ENCODE peak calls at places on chromosomes 1 and 21, in nine cellular contexts. One of them, this sample, is unnamed.

GRCh38 chr1:6820899-6821298 is 35.6 kb downstream of the CAMTA1 start:
- DNase-seq in right lobe of liver: no peak
- DNase-seq in HL-60: no peak
- DNase-seq in tibial nerve: no peak
- DNase-seq in tibial artery: no peak
- DNase-seq in GM12878: peak; percentile 27
- DNase-seq in heart left ventricle: no peak
- DNase-seq in sigmoid colon: no peak
- DNase-seq in substantia nigra: no peak
- DNase-seq in this sample: no peak

GRCh38 chr1:209250970-209251636 is 332.4 kb upstream of the CAMK1G start:
- DNase-seq in right lobe of liver: no peak
- DNase-seq in HL-60: no peak
- DNase-seq in tibial nerve: no peak
- DNase-seq in tibial artery: no peak
- DNase-seq in GM12878: no peak
- DNase-seq in heart left ventricle: no peak
- DNase-seq in sigmoid colon: no peak
- DNase-seq in substantia nigra: no peak
- DNase-seq in this sample: no peak

GRCh38 chr1:54230507-54231339 is 30.8 kb downstream of the MRPL37 start:
- DNase-seq in right lobe of liver: no peak
- DNase-seq in HL-60: no peak
- DNase-seq in tibial nerve: no peak
- DNase-seq in tibial artery: no peak
- DNase-seq in GM12878: no peak
- DNase-seq in heart left ventricle: no peak
- DNase-seq in sigmoid colon: no peak
- DNase-seq in substantia nigra: no peak
- DNase-seq in this sample: no peak

GRCh38 chr1:214615871-214616270 is 12.9 kb downstream of the CENPF start:
- DNase-seq in right lobe of liver: no peak
- DNase-seq in HL-60: no peak
- DNase-seq in tibial nerve: no peak
- DNase-seq in tibial artery: no peak
- DNase-seq in GM12878: no peak
- DNase-seq in heart left ventricle: no peak
- DNase-seq in sigmoid colon: no peak
- DNase-seq in substantia nigra: no peak
- DNase-seq in this sample: no peak

GRCh38 chr1:19477284-19478240 is 7.8 kb downstream of the CAPZB start:
- DNase-seq in right lobe of liver: no peak
- DNase-seq in HL-60: peak; percentile 87
- DNase-seq in tibial nerve: no peak
- DNase-seq in tibial artery: no peak
- DNase-seq in GM12878: peak; percentile 74
- DNase-seq in heart left ventricle: peak; percentile 47
- DNase-seq in sigmoid colon: no peak
- DNase-seq in substantia nigra: no peak
- DNase-seq in this sample: peak; percentile 76

GRCh38 chr1:94592566-94592920 is 51.0 kb upstream of the F3 start:
- DNase-seq in right lobe of liver: no peak
- DNase-seq in HL-60: no peak
- DNase-seq in tibial nerve: no peak
- DNase-seq in tibial artery: no peak
- DNase-seq in GM12878: no peak
- DNase-seq in heart left ventricle: no peak
- DNase-seq in sigmoid colon: no peak
- DNase-seq in substantia nigra: no peak
- DNase-seq in this sample: no peak

GRCh38 chr1:228150458-228151169 is 884 bp downstream of the GJC2 start:
- DNase-seq in right lobe of liver: peak; percentile 22
- DNase-seq in HL-60: no peak
- DNase-seq in tibial nerve: peak; percentile 53
- DNase-seq in tibial artery: peak; percentile 35
- DNase-seq in GM12878: no peak
- DNase-seq in heart left ventricle: peak; percentile 79
- DNase-seq in sigmoid colon: peak; percentile 95
- DNase-seq in substantia nigra: peak; percentile 51
- DNase-seq in this sample: no peak

GRCh38 chr1:214451591-214451990 is 99.8 kb downstream of the PTPN14 start:
- DNase-seq in right lobe of liver: no peak
- DNase-seq in HL-60: no peak
- DNase-seq in tibial nerve: no peak
- DNase-seq in tibial artery: no peak
- DNase-seq in GM12878: no peak
- DNase-seq in heart left ventricle: no peak
- DNase-seq in sigmoid colon: no peak
- DNase-seq in substantia nigra: no peak
- DNase-seq in this sample: no peak

GRCh38 chr1:225426395-225427248 is 1.2 kb downstream of the LBR start:
- DNase-seq in right lobe of liver: peak; percentile 59
- DNase-seq in HL-60: peak; percentile 80
- DNase-seq in tibial nerve: no peak
- DNase-seq in tibial artery: no peak
- DNase-seq in GM12878: no peak
- DNase-seq in heart left ventricle: peak; percentile 48
- DNase-seq in sigmoid colon: peak; percentile 78
- DNase-seq in substantia nigra: peak; percentile 13
- DNase-seq in this sample: peak; percentile 68

GRCh38 chr1:20666804-20667203 is 5.6 kb upstream of the DDOST start:
- DNase-seq in right lobe of liver: no peak
- DNase-seq in HL-60: no peak
- DNase-seq in tibial nerve: no peak
- DNase-seq in tibial artery: no peak
- DNase-seq in GM12878: peak; percentile 7
- DNase-seq in heart left ventricle: no peak
- DNase-seq in sigmoid colon: no peak
- DNase-seq in substantia nigra: no peak
- DNase-seq in this sample: no peak

GRCh38 chr1:12171206-12172041 is 4.6 kb downstream of the TNFRSF1B start:
- DNase-seq in right lobe of liver: no peak
- DNase-seq in HL-60: no peak
- DNase-seq in tibial nerve: no peak
- DNase-seq in tibial artery: no peak
- DNase-seq in GM12878: no peak
- DNase-seq in heart left ventricle: no peak
- DNase-seq in sigmoid colon: no peak
- DNase-seq in substantia nigra: no peak
- DNase-seq in this sample: no peak

GRCh38 chr21:43585924-43586411 is 73.3 kb downstream of the HSF2BP start:
- DNase-seq in right lobe of liver: no peak
- DNase-seq in HL-60: no peak
- DNase-seq in tibial nerve: peak; percentile 48
- DNase-seq in tibial artery: peak; percentile 86
- DNase-seq in GM12878: no peak
- DNase-seq in heart left ventricle: peak; percentile 56
- DNase-seq in sigmoid colon: peak; percentile 84
- DNase-seq in substantia nigra: no peak
- DNase-seq in this sample: no peak

GRCh38 chr21:44867464-44867863 is 6.0 kb downstream of the PTTG1IP start:
- DNase-seq in right lobe of liver: no peak
- DNase-seq in HL-60: no peak
- DNase-seq in tibial nerve: no peak
- DNase-seq in tibial artery: no peak
- DNase-seq in GM12878: no peak
- DNase-seq in heart left ventricle: no peak
- DNase-seq in sigmoid colon: no peak
- DNase-seq in substantia nigra: no peak
- DNase-seq in this sample: no peak

GRCh38 chr1:209241481-209241880 is 342.0 kb upstream of the CAMK1G start:
- DNase-seq in right lobe of liver: no peak
- DNase-seq in HL-60: no peak
- DNase-seq in tibial nerve: no peak
- DNase-seq in tibial artery: no peak
- DNase-seq in GM12878: no peak
- DNase-seq in heart left ventricle: no peak
- DNase-seq in sigmoid colon: no peak
- DNase-seq in substantia nigra: no peak
- DNase-seq in this sample: no peak

GRCh38 chr1:10975567-10976326 is 36.7 kb upstream of the TARDBP start:
- DNase-seq in right lobe of liver: no peak
- DNase-seq in HL-60: no peak
- DNase-seq in tibial nerve: peak; percentile 38
- DNase-seq in tibial artery: no peak
- DNase-seq in GM12878: no peak
- DNase-seq in heart left ventricle: peak; percentile 41
- DNase-seq in sigmoid colon: peak; percentile 83
- DNase-seq in substantia nigra: no peak
- DNase-seq in this sample: no peak

DNA sequence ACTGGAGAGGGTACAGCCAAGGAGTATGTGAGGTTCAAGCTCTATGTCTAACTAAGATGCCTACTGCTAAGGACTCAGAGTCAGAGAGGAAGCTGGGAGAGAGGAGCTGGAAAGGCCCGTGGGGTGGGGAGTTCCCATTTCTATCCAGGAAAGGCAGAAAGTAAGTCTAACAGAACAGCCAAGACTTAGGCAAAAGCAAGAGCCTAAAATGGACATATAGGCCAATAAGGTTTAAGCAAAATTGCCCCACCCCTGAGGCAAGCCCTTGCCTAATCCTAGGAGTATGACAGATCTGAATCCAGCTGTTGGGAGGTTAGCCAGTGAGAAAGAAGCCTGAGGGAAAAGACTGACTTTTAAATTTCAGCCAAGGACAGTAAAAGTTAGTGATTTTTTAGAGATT is 1.6 kb upstream of the KLHDC9 start:
- DNase-seq in right lobe of liver: no peak
- DNase-seq in HL-60: peak; percentile 50
- DNase-seq in tibial nerve: peak; percentile 30
- DNase-seq in tibial artery: peak; percentile 77
- DNase-seq in GM12878: no peak
- DNase-seq in heart left ventricle: peak; percentile 71
- DNase-seq in sigmoid colon: peak; percentile 78
- DNase-seq in substantia nigra: no peak
- DNase-seq in this sample: no peak
- H3K27ac ChIP-seq in right lobe of liver: no peak overlapping the region
- H3K27ac ChIP-seq in HL-60: no peak overlapping the region
- H3K27ac ChIP-seq in tibial nerve: no peak overlapping the region
- H3K27ac ChIP-seq in tibial artery: no peak overlapping the region
- H3K27ac ChIP-seq in GM12878: peak overlapping the region; percentile 65
- H3K27ac ChIP-seq in heart left ventricle: no peak overlapping the region
- H3K27ac ChIP-seq in sigmoid colon: peak overlapping the region; percentile 73
- H3K27ac ChIP-seq in substantia nigra: no peak overlapping the region
- H3K27ac ChIP-seq in this sample: no peak overlapping the region

GRCh38 chr1:59045137-59045536 is 251.8 kb upstream of the FGGY start:
- DNase-seq in right lobe of liver: no peak
- DNase-seq in HL-60: no peak
- DNase-seq in tibial nerve: no peak
- DNase-seq in tibial artery: no peak
- DNase-seq in GM12878: no peak
- DNase-seq in heart left ventricle: no peak
- DNase-seq in sigmoid colon: no peak
- DNase-seq in substantia nigra: no peak
- DNase-seq in this sample: no peak

GRCh38 chr1:59045636-59046035 is 251.3 kb upstream of the FGGY start:
- DNase-seq in right lobe of liver: no peak
- DNase-seq in HL-60: no peak
- DNase-seq in tibial nerve: no peak
- DNase-seq in tibial artery: no peak
- DNase-seq in GM12878: no peak
- DNase-seq in heart left ventricle: no peak
- DNase-seq in sigmoid colon: no peak
- DNase-seq in substantia nigra: no peak
- DNase-seq in this sample: no peak

GRCh38 chr1:59044535-59045121 is 252.3 kb upstream of the FGGY start:
- DNase-seq in right lobe of liver: no peak
- DNase-seq in HL-60: no peak
- DNase-seq in tibial nerve: no peak
- DNase-seq in tibial artery: no peak
- DNase-seq in GM12878: no peak
- DNase-seq in heart left ventricle: no peak
- DNase-seq in sigmoid colon: no peak
- DNase-seq in substantia nigra: no peak
- DNase-seq in this sample: no peak

GRCh38 chr1:59046134-59046533 is 250.8 kb upstream of the FGGY start:
- DNase-seq in right lobe of liver: no peak
- DNase-seq in HL-60: no peak
- DNase-seq in tibial nerve: no peak
- DNase-seq in tibial artery: no peak
- DNase-seq in GM12878: no peak
- DNase-seq in heart left ventricle: no peak
- DNase-seq in sigmoid colon: no peak
- DNase-seq in substantia nigra: no peak
- DNase-seq in this sample: no peak

DNA sequence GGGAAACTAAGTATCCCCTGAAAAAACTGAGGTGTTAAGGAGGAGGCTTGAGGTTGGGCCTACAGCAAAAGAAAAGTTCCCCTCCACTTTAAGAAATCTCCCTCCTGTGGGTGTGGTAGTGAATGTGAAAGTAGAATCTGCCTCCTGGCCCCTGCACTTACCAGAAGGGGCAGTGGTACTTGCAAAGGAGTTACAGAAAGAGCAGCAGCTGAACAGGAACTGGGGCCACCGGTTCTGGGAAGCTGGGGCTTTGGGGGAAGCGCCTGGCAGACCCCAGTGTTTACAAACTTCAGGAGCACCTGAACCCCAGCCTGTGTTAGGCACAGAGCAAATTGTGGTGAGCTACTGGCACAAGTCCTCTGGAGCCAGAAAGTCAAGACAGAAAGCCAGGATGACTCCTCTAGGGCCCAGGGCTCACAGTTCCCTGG is 250.2 kb upstream of the FGGY start:
- DNase-seq in right lobe of liver: no peak
- DNase-seq in HL-60: no peak
- DNase-seq in tibial nerve: no peak
- DNase-seq in tibial artery: no peak
- DNase-seq in GM12878: peak; percentile 59
- DNase-seq in heart left ventricle: no peak
- DNase-seq in sigmoid colon: no peak
- DNase-seq in substantia nigra: no peak
- DNase-seq in this sample: peak; percentile 68
- H3K27ac ChIP-seq in right lobe of liver: no peak overlapping the region
- H3K27ac ChIP-seq in HL-60: no peak overlapping the region
- H3K27ac ChIP-seq in tibial nerve: no peak overlapping the region
- H3K27ac ChIP-seq in tibial artery: no peak overlapping the region
- H3K27ac ChIP-seq in GM12878: peak overlapping the region; percentile 70
- H3K27ac ChIP-seq in heart left ventricle: no peak overlapping the region
- H3K27ac ChIP-seq in sigmoid colon: peak overlapping the region; percentile 39
- H3K27ac ChIP-seq in substantia nigra: no peak overlapping the region
- H3K27ac ChIP-seq in this sample: peak overlapping the region; percentile 72

GRCh38 chr1:33328817-33329216 is 7.9 kb upstream of the A3GALT2 start:
- DNase-seq in right lobe of liver: no peak
- DNase-seq in HL-60: no peak
- DNase-seq in tibial nerve: no peak
- DNase-seq in tibial artery: no peak
- DNase-seq in GM12878: no peak
- DNase-seq in heart left ventricle: no peak
- DNase-seq in sigmoid colon: peak; percentile 55
- DNase-seq in substantia nigra: no peak
- DNase-seq in this sample: no peak
- H3K27ac ChIP-seq in right lobe of liver: no peak overlapping the region
- H3K27ac ChIP-seq in HL-60: no peak overlapping the region
- H3K27ac ChIP-seq in tibial nerve: peak overlapping the region; percentile 71
- H3K27ac ChIP-seq in tibial artery: peak overlapping the region; percentile 95
- H3K27ac ChIP-seq in GM12878: no peak overlapping the region
- H3K27ac ChIP-seq in heart left ventricle: no peak overlapping the region
- H3K27ac ChIP-seq in sigmoid colon: peak overlapping the region; percentile 99
- H3K27ac ChIP-seq in substantia nigra: peak overlapping the region; percentile 58
- H3K27ac ChIP-seq in this sample: no peak overlapping the region

DNA sequence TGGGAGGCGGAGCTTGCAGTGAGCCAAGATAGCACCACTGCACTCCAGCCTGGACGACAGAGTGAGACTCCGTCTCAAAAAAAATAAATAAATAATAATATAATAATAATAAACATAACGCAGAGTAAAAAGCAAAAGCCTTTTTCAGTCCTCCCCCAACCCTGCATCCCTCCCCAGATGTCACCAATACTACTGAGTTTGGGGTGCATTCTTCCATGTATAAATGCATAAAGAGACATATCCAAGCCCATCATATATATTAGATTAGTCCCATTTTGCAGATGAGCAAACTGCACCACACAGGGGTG is 930 bp upstream of the ADAMTSL4 start:
- DNase-seq in right lobe of liver: no peak
- DNase-seq in HL-60: no peak
- DNase-seq in tibial nerve: no peak
- DNase-seq in tibial artery: no peak
- DNase-seq in GM12878: no peak
- DNase-seq in heart left ventricle: no peak
- DNase-seq in sigmoid colon: no peak
- DNase-seq in substantia nigra: no peak
- DNase-seq in this sample: no peak
- H3K27ac ChIP-seq in right lobe of liver: peak overlapping the region; percentile 89
- H3K27ac ChIP-seq in HL-60: no peak overlapping the region
- H3K27ac ChIP-seq in tibial nerve: peak overlapping the region; percentile 99
- H3K27ac ChIP-seq in tibial artery: peak overlapping the region; percentile 92
- H3K27ac ChIP-seq in GM12878: no peak overlapping the region
- H3K27ac ChIP-seq in heart left ventricle: peak overlapping the region; percentile 74
- H3K27ac ChIP-seq in sigmoid colon: peak overlapping the region; percentile 91
- H3K27ac ChIP-seq in substantia nigra: no peak overlapping the region
- H3K27ac ChIP-seq in this sample: peak overlapping the region; percentile 82